ENCODE peak calls at places on chromosomes 13 and 19, in ten cellular contexts. One of them, this sample, is unnamed.
A peak's percentile ranks its signal among the peaks of the same experiment; 100 is the strongest.

GRCh38 chr19:52734340-52734892 is 428 bp downstream of the ZNF611 start:
- DNase-seq in IMR-90: no peak
- DNase-seq in dorsolateral prefrontal cortex: no peak
- DNase-seq in Peyer's patch: no peak
- DNase-seq in A549: no peak
- DNase-seq in HCT116: no peak
- DNase-seq in heart left ventricle: peak; percentile 66
- DNase-seq in cardiac muscle cell: peak; percentile 34
- DNase-seq in GM23338: peak; percentile 39
- DNase-seq in thoracic aorta: no peak
- DNase-seq in this sample: no peak

GRCh38 chr13:37226966-37227365 is 121.5 kb upstream of the CSNK1A1L start:
- DNase-seq in cardiac muscle cell: no peak
- DNase-seq in Peyer's patch: no peak
- DNase-seq in thoracic aorta: no peak
- DNase-seq in A549: no peak
- DNase-seq in dorsolateral prefrontal cortex: no peak
- DNase-seq in HCT116: no peak
- DNase-seq in heart left ventricle: no peak
- DNase-seq in IMR-90: peak; percentile 75
- DNase-seq in GM23338: no peak
- DNase-seq in this sample: no peak

GRCh38 chr19:46596008-46596407 is 5.1 kb upstream of the CALM3 start:
- DNase-seq in heart left ventricle: no peak
- DNase-seq in GM23338: no peak
- DNase-seq in dorsolateral prefrontal cortex: no peak
- DNase-seq in Peyer's patch: no peak
- DNase-seq in A549: no peak
- DNase-seq in HCT116: no peak
- DNase-seq in IMR-90: no peak
- DNase-seq in thoracic aorta: no peak
- DNase-seq in cardiac muscle cell: no peak
- DNase-seq in this sample: no peak

GRCh38 chr19:16897572-16898056 is 8.8 kb downstream of the F2RL3 start:
- DNase-seq in Peyer's patch: peak; percentile 35
- DNase-seq in cardiac muscle cell: no peak
- DNase-seq in GM23338: no peak
- DNase-seq in thoracic aorta: no peak
- DNase-seq in heart left ventricle: no peak
- DNase-seq in HCT116: no peak
- DNase-seq in A549: no peak
- DNase-seq in IMR-90: no peak
- DNase-seq in dorsolateral prefrontal cortex: no peak
- DNase-seq in this sample: no peak

GRCh38 chr13:38826182-38826813 is 139.4 kb downstream of the FREM2 start:
- DNase-seq in thoracic aorta: no peak
- DNase-seq in Peyer's patch: no peak
- DNase-seq in IMR-90: no peak
- DNase-seq in cardiac muscle cell: no peak
- DNase-seq in GM23338: no peak
- DNase-seq in dorsolateral prefrontal cortex: no peak
- DNase-seq in HCT116: no peak
- DNase-seq in heart left ventricle: no peak
- DNase-seq in A549: no peak
- DNase-seq in this sample: no peak

GRCh38 chr13:91572944-91573535 is 174.6 kb downstream of the GPC5 start:
- DNase-seq in A549: no peak
- DNase-seq in GM23338: no peak
- DNase-seq in cardiac muscle cell: no peak
- DNase-seq in heart left ventricle: no peak
- DNase-seq in dorsolateral prefrontal cortex: no peak
- DNase-seq in IMR-90: peak; percentile 34
- DNase-seq in thoracic aorta: no peak
- DNase-seq in Peyer's patch: no peak
- DNase-seq in HCT116: no peak
- DNase-seq in this sample: no peak

GRCh38 chr13:25085125-25085742 is 10.7 kb upstream of the PABPC3 start:
- DNase-seq in HCT116: peak; percentile 36
- DNase-seq in GM23338: peak; percentile 84
- DNase-seq in IMR-90: peak; percentile 26
- DNase-seq in dorsolateral prefrontal cortex: peak; percentile 82
- DNase-seq in heart left ventricle: no peak
- DNase-seq in A549: peak; percentile 25
- DNase-seq in Peyer's patch: no peak
- DNase-seq in cardiac muscle cell: peak; percentile 71
- DNase-seq in thoracic aorta: no peak
- DNase-seq in this sample: no peak

GRCh38 chr13:49464621-49465325 is 20.7 kb downstream of the SETDB2 start:
- DNase-seq in HCT116: no peak
- DNase-seq in Peyer's patch: no peak
- DNase-seq in thoracic aorta: no peak
- DNase-seq in heart left ventricle: no peak
- DNase-seq in IMR-90: peak; percentile 47
- DNase-seq in GM23338: no peak
- DNase-seq in A549: no peak
- DNase-seq in dorsolateral prefrontal cortex: no peak
- DNase-seq in cardiac muscle cell: no peak
- DNase-seq in this sample: no peak

GRCh38 chr19:44499559-44499958 is 763 bp downstream of the ZNF180 start:
- DNase-seq in A549: no peak
- DNase-seq in GM23338: peak; percentile 66
- DNase-seq in heart left ventricle: no peak
- DNase-seq in cardiac muscle cell: no peak
- DNase-seq in Peyer's patch: no peak
- DNase-seq in HCT116: no peak
- DNase-seq in IMR-90: no peak
- DNase-seq in thoracic aorta: no peak
- DNase-seq in dorsolateral prefrontal cortex: no peak
- DNase-seq in this sample: no peak
- H3K4me3 ChIP-seq in A549: peak overlapping the region; percentile 77
- H3K4me3 ChIP-seq in GM23338: peak overlapping the region; percentile 99
- H3K4me3 ChIP-seq in heart left ventricle: peak overlapping the region; percentile 96
- H3K4me3 ChIP-seq in cardiac muscle cell: peak overlapping the region; percentile 70
- H3K4me3 ChIP-seq in Peyer's patch: peak overlapping the region; percentile 77
- H3K4me3 ChIP-seq in HCT116: peak overlapping the region; percentile 89
- H3K4me3 ChIP-seq in IMR-90: peak overlapping the region; percentile 91
- H3K4me3 ChIP-seq in thoracic aorta: peak overlapping the region; percentile 90
- H3K4me3 ChIP-seq in dorsolateral prefrontal cortex: peak overlapping the region; percentile 97
- H3K4me3 ChIP-seq in this sample: peak overlapping the region; percentile 90

GRCh38 chr19:1852729-1853128 is 4.4 kb upstream of the REXO1 start:
- DNase-seq in GM23338: no peak
- DNase-seq in Peyer's patch: no peak
- DNase-seq in HCT116: no peak
- DNase-seq in thoracic aorta: no peak
- DNase-seq in A549: no peak
- DNase-seq in heart left ventricle: no peak
- DNase-seq in cardiac muscle cell: no peak
- DNase-seq in dorsolateral prefrontal cortex: no peak
- DNase-seq in IMR-90: no peak
- DNase-seq in this sample: no peak
- H3K27ac ChIP-seq in GM23338: no peak overlapping the region
- H3K27ac ChIP-seq in Peyer's patch: no peak overlapping the region
- H3K27ac ChIP-seq in HCT116: peak overlapping the region; percentile 88
- H3K27ac ChIP-seq in thoracic aorta: no peak overlapping the region
- H3K27ac ChIP-seq in A549: peak overlapping the region; percentile 100
- H3K27ac ChIP-seq in heart left ventricle: no peak overlapping the region
- H3K27ac ChIP-seq in cardiac muscle cell: no peak overlapping the region
- H3K27ac ChIP-seq in dorsolateral prefrontal cortex: no peak overlapping the region
- H3K27ac ChIP-seq in IMR-90: no peak overlapping the region
- H3K27ac ChIP-seq in this sample: peak overlapping the region; percentile 89

DNA sequence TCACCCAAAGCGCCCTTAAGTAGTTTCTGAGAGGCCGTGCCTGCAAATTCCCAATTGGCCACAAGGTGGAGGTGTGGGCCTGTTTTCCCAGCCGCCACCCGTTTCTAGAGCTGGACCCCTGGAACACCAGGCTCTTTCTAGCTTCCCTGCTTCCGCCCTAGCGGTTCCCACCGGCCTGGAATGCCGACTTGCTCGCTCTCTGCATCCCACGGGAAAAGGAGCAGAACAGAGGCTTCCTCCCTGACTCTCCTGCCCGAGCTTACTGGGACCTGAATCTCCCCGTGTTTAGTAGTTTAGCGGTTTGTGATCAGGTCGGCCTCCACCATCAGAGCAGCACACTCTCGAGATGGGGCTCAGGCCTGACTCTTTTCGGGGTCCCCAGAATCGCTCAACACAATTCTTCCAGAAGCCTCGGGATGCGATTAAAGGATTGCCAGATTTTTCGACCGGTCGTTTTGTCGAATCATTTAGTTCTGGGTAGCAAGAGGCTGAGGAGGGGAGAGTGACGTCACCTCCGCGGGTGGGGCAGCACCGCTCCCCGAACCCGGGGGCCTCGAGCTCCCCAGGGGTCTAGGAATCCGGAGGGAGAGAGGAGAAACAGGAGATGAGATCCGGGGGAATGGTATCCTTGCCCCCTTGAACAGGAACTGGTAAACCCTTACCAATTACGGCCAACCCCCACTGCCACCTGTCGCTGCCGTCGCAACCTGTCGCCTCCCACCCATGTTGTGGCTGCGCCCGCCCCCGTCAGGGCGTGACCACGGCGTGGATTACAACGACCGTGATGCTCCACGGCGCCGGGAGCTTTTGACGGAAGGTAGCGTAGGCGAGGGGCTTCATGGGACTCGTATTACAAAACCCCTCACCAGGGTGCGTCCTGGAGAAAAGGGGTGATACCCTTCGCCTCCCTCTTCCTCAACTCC is 8.0 kb downstream of the NAPSA start:
- DNase-seq in dorsolateral prefrontal cortex: peak; percentile 89
- DNase-seq in thoracic aorta: peak; percentile 24
- DNase-seq in GM23338: peak; percentile 91
- DNase-seq in A549: peak; percentile 68
- DNase-seq in HCT116: no peak
- DNase-seq in Peyer's patch: peak; percentile 90
- DNase-seq in cardiac muscle cell: peak; percentile 69
- DNase-seq in IMR-90: peak; percentile 41
- DNase-seq in heart left ventricle: peak; percentile 89
- DNase-seq in this sample: peak; percentile 92
- H3K4me3 ChIP-seq in dorsolateral prefrontal cortex: peak overlapping the region; percentile 63
- H3K4me3 ChIP-seq in thoracic aorta: peak overlapping the region; percentile 83
- H3K4me3 ChIP-seq in GM23338: peak overlapping the region; percentile 35
- H3K4me3 ChIP-seq in A549: peak overlapping the region; percentile 48
- H3K4me3 ChIP-seq in HCT116: no peak overlapping the region
- H3K4me3 ChIP-seq in Peyer's patch: peak overlapping the region; percentile 39
- H3K4me3 ChIP-seq in cardiac muscle cell: no peak overlapping the region
- H3K4me3 ChIP-seq in IMR-90: peak overlapping the region; percentile 36
- H3K4me3 ChIP-seq in heart left ventricle: peak overlapping the region; percentile 61
- H3K4me3 ChIP-seq in this sample: peak overlapping the region; percentile 78

GRCh38 chr13:75985132-75985531 is 349.0 kb downstream of the LMO7 start:
- DNase-seq in thoracic aorta: no peak
- DNase-seq in dorsolateral prefrontal cortex: no peak
- DNase-seq in heart left ventricle: no peak
- DNase-seq in Peyer's patch: no peak
- DNase-seq in IMR-90: no peak
- DNase-seq in GM23338: no peak
- DNase-seq in HCT116: no peak
- DNase-seq in cardiac muscle cell: peak; percentile 72
- DNase-seq in A549: no peak
- DNase-seq in this sample: no peak
- H3K27ac ChIP-seq in thoracic aorta: no peak overlapping the region
- H3K27ac ChIP-seq in dorsolateral prefrontal cortex: no peak overlapping the region
- H3K27ac ChIP-seq in heart left ventricle: no peak overlapping the region
- H3K27ac ChIP-seq in Peyer's patch: no peak overlapping the region
- H3K27ac ChIP-seq in IMR-90: no peak overlapping the region
- H3K27ac ChIP-seq in GM23338: no peak overlapping the region
- H3K27ac ChIP-seq in HCT116: no peak overlapping the region
- H3K27ac ChIP-seq in cardiac muscle cell: peak overlapping the region; percentile 87
- H3K27ac ChIP-seq in A549: no peak overlapping the region
- H3K27ac ChIP-seq in this sample: no peak overlapping the region

DNA sequence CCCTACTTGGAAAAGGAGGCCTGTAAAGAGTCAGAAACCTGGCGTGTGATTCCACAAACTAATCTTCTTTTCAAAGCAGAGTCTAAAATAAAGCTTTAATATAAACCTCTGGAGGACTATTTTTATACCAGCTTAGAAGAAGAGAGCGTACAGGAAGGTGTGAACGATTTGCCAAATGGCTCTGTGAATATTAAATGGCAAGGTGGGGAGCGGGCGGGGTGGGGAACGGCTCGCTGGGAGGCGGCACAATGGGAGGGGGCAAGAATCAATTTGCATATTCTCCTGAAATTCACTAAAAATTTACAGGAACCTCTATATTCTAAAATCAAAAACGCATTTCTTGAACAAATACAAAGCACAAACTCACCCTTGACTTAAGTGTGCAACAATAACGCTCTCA is 982 bp downstream of the ZNF780B start:
- DNase-seq in IMR-90: no peak
- DNase-seq in thoracic aorta: no peak
- DNase-seq in dorsolateral prefrontal cortex: no peak
- DNase-seq in cardiac muscle cell: no peak
- DNase-seq in Peyer's patch: no peak
- DNase-seq in GM23338: no peak
- DNase-seq in A549: no peak
- DNase-seq in HCT116: no peak
- DNase-seq in heart left ventricle: no peak
- DNase-seq in this sample: no peak
- H3K4me3 ChIP-seq in IMR-90: peak overlapping the region; percentile 77
- H3K4me3 ChIP-seq in thoracic aorta: peak overlapping the region; percentile 75
- H3K4me3 ChIP-seq in dorsolateral prefrontal cortex: peak overlapping the region; percentile 78
- H3K4me3 ChIP-seq in cardiac muscle cell: peak overlapping the region; percentile 50
- H3K4me3 ChIP-seq in Peyer's patch: peak overlapping the region; percentile 65
- H3K4me3 ChIP-seq in GM23338: peak overlapping the region; percentile 76
- H3K4me3 ChIP-seq in A549: peak overlapping the region; percentile 62
- H3K4me3 ChIP-seq in HCT116: peak overlapping the region; percentile 80
- H3K4me3 ChIP-seq in heart left ventricle: peak overlapping the region; percentile 76
- H3K4me3 ChIP-seq in this sample: peak overlapping the region; percentile 72

This sample was measured in CD8-positive, alpha-beta T cell.